ENCODE peak calls at places on chromosome 14, in four cellular contexts. U is OCI-LY7, X is keratinocyte, Z is lower lobe of right lung. W is an unnamed sample.

GRCh38 chr14:90400904-90401561 is 4.2 kb downstream of the CALM1 start:
- DNase-seq in Z (no peak), U (no peak), X (no peak), W (no peak)

GRCh38 chr14:71620401-71620800 is 311.8 kb upstream of the RGS6 start:
- DNase-seq in Z (no peak), U (no peak), X (no peak), W (no peak)

GRCh38 chr14:22739423-22739822 is 27.1 kb upstream of the OXA1L start:
- DNase-seq in X (no peak), Z (no peak), U (no peak), W (no peak)

GRCh38 chr14:74963705-74964271 is 8.4 kb upstream of the PGF start:
- DNase-seq in U (no peak), X (no peak), Z (no peak), W (no peak)

GRCh38 chr14:95200404-95200803 is 43.1 kb upstream of the DICER1 start:
- DNase-seq in Z (peak; percentile 84), U (no peak), X (no peak), W (no peak)

GRCh38 chr14:53209370-53209769 is 56.2 kb upstream of the DDHD1 start:
- DNase-seq in X (no peak), U (no peak), Z (no peak), W (no peak)

GRCh38 chr14:54040851-54041250 is 84.2 kb upstream of the BMP4 start:
- DNase-seq in Z (no peak), X (no peak), U (no peak), W (no peak)

GRCh38 chr14:105962532-105962931 is 436.1 kb downstream of the TMEM121 start:
- DNase-seq in Z (no peak), U (no peak), X (no peak), W (no peak)

GRCh38 chr14:88518592-88519512 is 36.0 kb downstream of the PTPN21 start:
- DNase-seq in X (no peak), U (no peak), Z (no peak), W (no peak)

GRCh38 chr14:39324097-39324496 is 90.4 kb downstream of the MIA2 start:
- DNase-seq in U (no peak), Z (no peak), X (no peak), W (no peak)

GRCh38 chr14:87810711-87811110 is 182.3 kb downstream of the GALC start:
- DNase-seq in Z (no peak), U (peak; percentile 1), X (no peak), W (no peak)

GRCh38 chr14:50816419-50817047 is 14.4 kb downstream of the NIN start:
- DNase-seq in X (no peak), U (no peak), Z (no peak), W (no peak)

DNA sequence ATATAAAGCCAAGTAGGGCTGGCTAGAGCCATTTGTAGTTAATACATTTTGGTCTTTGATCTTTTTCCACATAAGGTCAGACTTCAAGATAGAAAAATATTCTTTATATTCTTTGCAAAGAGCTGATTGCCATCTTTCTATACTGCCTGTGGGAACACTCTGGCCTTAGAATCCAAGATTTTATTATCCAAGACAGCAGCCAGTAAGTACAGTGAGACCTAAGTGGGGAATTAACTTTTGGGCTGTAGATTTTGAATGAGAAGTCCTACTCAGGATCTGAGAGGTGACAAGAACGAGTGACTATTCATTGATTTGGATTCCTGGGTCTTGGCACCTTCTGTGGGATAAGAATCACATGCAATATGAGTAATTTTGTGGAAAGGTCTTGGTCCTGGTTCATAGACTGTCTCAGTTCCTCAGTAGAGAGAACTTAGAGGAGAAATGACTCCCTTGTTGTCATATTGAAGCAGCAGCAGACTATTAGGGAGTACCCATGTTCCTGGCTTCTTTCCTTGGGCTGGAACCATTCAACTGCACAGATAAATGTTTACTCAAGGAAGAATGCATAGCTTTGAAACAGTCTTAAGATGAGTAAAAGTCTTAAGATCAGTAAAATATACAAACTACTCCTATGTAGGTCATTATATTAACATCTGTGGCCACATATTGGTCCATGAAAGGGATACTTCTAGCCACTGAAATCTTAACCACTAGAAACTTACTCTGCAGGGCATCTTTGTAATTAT is 353.8 kb downstream of the RAD51B start:
- DNase-seq in Z (no peak), U (no peak), X (no peak), W (no peak)
- H3K4me1 ChIP-seq in Z (peaks cover 13% of the 10 kb centered on the region), U (no peaks in the 10 kb centered on the region), X (peaks cover 3% of the 10 kb centered on the region), W (no peaks in the 10 kb centered on the region)

DNA sequence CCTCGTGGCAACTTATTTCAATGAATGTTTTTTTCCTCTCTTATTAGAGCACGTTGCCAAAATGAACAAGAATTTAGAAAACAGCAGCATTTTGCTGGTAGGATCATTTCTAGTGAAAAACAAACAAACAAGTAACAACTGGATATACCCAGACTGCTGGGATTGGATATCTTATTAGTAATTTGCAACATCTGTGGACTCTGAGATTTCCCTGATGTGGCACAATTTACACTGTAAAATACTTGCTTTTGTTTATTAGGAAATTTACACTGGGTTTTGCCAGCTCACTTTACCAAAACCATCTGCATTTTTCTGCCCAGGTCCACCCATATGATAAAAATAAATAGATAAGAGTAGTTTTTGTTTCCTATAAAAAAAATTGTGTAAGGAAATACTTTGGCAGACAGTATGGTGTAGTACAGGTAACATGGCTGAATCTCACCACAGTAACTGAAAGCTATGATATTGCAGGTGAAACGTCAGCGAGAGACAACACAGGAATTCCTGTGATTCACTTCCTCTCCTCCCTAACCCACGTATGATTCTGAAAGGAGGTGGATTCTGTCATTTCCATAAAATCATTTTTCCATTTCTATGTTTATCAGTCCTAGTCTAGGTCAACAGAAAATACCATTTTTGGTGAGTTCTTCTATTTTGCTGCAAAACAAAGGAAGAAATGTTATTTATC is 176.2 kb upstream of the NOVA1 start:
- DNase-seq in U (no peak), Z (no peak), X (no peak), W (no peak)
- H3K9me3 ChIP-seq in U (no peaks in the 10 kb centered on the region), Z (no peaks in the 10 kb centered on the region), X (no peaks in the 10 kb centered on the region), W (no peaks in the 10 kb centered on the region)

GRCh38 chr14:26281280-26281998 is 316.4 kb downstream of the NOVA1 start:
- DNase-seq in X (peak; percentile 26), U (no peak), Z (no peak), W (no peak)

GRCh38 chr14:26282578-26282977 is 315.3 kb downstream of the NOVA1 start:
- DNase-seq in Z (no peak), U (no peak), X (peak; percentile 75), W (no peak)

DNA sequence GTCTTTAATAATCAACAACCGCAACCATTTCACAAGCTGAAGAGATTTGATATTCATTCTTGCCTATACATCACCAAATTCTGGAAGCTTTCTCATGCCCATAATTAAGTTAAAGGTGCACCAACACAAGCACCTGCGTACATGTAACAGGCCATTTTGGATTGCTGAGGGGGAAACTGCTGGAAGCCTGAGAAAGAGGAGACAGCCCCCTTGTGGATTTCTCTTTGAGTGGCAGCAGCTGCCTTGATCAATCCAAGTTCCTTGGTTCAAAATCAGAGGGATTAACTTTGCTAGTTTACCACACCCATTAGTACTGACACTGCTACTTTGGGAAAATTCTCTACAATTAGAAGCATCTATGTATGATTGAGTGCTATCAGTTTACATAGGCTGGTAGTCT is 321.1 kb downstream of the NOVA1 start:
- DNase-seq in U (no peak), Z (no peak), X (no peak), W (no peak)
- TF ChIP-seq CTCF in U (no peak), Z (no peak), X (no peak), W (no peak)

GRCh38 chr14:76961631-76962302 is 66.7 kb downstream of the IRF2BPL start:
- DNase-seq in Z (peak; percentile 93), U (peak; percentile 91), X (peak; percentile 77), W (peak; percentile 88)
- H3K4me1 ChIP-seq in Z (peaks cover 31% of the 10 kb centered on the region), U (peaks cover 25% of the 10 kb centered on the region), X (peaks cover 58% of the 10 kb centered on the region), W (peaks cover 11% of the 10 kb centered on the region)

GRCh38 chr14:82661258-82661657 is 1127.6 kb upstream of the SEL1L start:
- DNase-seq in U (no peak), X (no peak), Z (no peak), W (no peak)
- H3K9me3 ChIP-seq in U (no peaks in the 10 kb centered on the region), X (no peaks in the 10 kb centered on the region), Z (no peaks in the 10 kb centered on the region), W (no peaks in the 10 kb centered on the region)